ENCODE peak calls at places on chromosomes 2 and 18, in six cellular contexts. One of them, this sample, is unnamed.

GRCh38 chr2:238136820-238137537 is 1.5 kb upstream of the KLHL30 start:
- DNase-seq in 8988T: no peak
- DNase-seq in upper lobe of right lung: peak
- DNase-seq in activated T-cell treated with anti-CD3 and anti-CD28 coated beads, Interleukin-2, amount 50 U/mL, for 24 hours: no peak
- DNase-seq in ELF-1: peak
- DNase-seq in KG1: no peak
- DNase-seq in this sample: no peak

GRCh38 chr2:1586946-1587840 is 157.1 kb downstream of the PXDN start:
- DNase-seq in 8988T: no peak
- DNase-seq in upper lobe of right lung: peak
- DNase-seq in activated T-cell treated with anti-CD3 and anti-CD28 coated beads, Interleukin-2, amount 50 U/mL, for 24 hours: no peak
- DNase-seq in ELF-1: no peak
- DNase-seq in KG1: no peak
- DNase-seq in this sample: no peak

GRCh38 chr18:70840649-70841048 is 551.8 kb downstream of the SOCS6 start:
- DNase-seq in 8988T: no peak
- DNase-seq in upper lobe of right lung: no peak
- DNase-seq in activated T-cell treated with anti-CD3 and anti-CD28 coated beads, Interleukin-2, amount 50 U/mL, for 24 hours: no peak
- DNase-seq in ELF-1: no peak
- DNase-seq in KG1: no peak
- DNase-seq in this sample: no peak

GRCh38 chr2:224716921-224717320 is 756 bp upstream of the CCDC195 start:
- DNase-seq in 8988T: no peak
- DNase-seq in upper lobe of right lung: no peak
- DNase-seq in activated T-cell treated with anti-CD3 and anti-CD28 coated beads, Interleukin-2, amount 50 U/mL, for 24 hours: no peak
- DNase-seq in ELF-1: no peak
- DNase-seq in KG1: no peak
- DNase-seq in this sample: no peak

GRCh38 chr2:80545420-80546192 is 241.1 kb upstream of the LRRTM1 start:
- DNase-seq in 8988T: no peak
- DNase-seq in upper lobe of right lung: no peak
- DNase-seq in activated T-cell treated with anti-CD3 and anti-CD28 coated beads, Interleukin-2, amount 50 U/mL, for 24 hours: no peak
- DNase-seq in ELF-1: peak
- DNase-seq in KG1: no peak
- DNase-seq in this sample: no peak

GRCh38 chr2:176390276-176390675 is 121.0 kb downstream of the MTX2 start:
- DNase-seq in 8988T: no peak
- DNase-seq in upper lobe of right lung: no peak
- DNase-seq in activated T-cell treated with anti-CD3 and anti-CD28 coated beads, Interleukin-2, amount 50 U/mL, for 24 hours: no peak
- DNase-seq in ELF-1: no peak
- DNase-seq in KG1: no peak
- DNase-seq in this sample: no peak

GRCh38 chr2:46485002-46485401 is 5.6 kb downstream of the TMEM247 start:
- DNase-seq in 8988T: no peak
- DNase-seq in upper lobe of right lung: peak
- DNase-seq in activated T-cell treated with anti-CD3 and anti-CD28 coated beads, Interleukin-2, amount 50 U/mL, for 24 hours: no peak
- DNase-seq in ELF-1: no peak
- DNase-seq in KG1: no peak
- DNase-seq in this sample: no peak

GRCh38 chr18:32612651-32613050 is 142.0 kb upstream of the GAREM1 start:
- DNase-seq in 8988T: no peak
- DNase-seq in upper lobe of right lung: no peak
- DNase-seq in activated T-cell treated with anti-CD3 and anti-CD28 coated beads, Interleukin-2, amount 50 U/mL, for 24 hours: no peak
- DNase-seq in ELF-1: no peak
- DNase-seq in KG1: no peak
- DNase-seq in this sample: no peak

GRCh38 chr2:96271995-96272394 is 6.0 kb downstream of the CIAO1 start:
- DNase-seq in 8988T: no peak
- DNase-seq in upper lobe of right lung: no peak
- DNase-seq in activated T-cell treated with anti-CD3 and anti-CD28 coated beads, Interleukin-2, amount 50 U/mL, for 24 hours: no peak
- DNase-seq in ELF-1: no peak
- DNase-seq in KG1: no peak
- DNase-seq in this sample: no peak

GRCh38 chr2:108640731-108641130 is 78.6 kb upstream of the RANBP2 start:
- DNase-seq in 8988T: no peak
- DNase-seq in upper lobe of right lung: no peak
- DNase-seq in activated T-cell treated with anti-CD3 and anti-CD28 coated beads, Interleukin-2, amount 50 U/mL, for 24 hours: no peak
- DNase-seq in ELF-1: no peak
- DNase-seq in KG1: no peak
- DNase-seq in this sample: no peak

GRCh38 chr2:157894694-157895450 is 18.7 kb upstream of the ACVR1 start:
- DNase-seq in 8988T: no peak
- DNase-seq in upper lobe of right lung: no peak
- DNase-seq in activated T-cell treated with anti-CD3 and anti-CD28 coated beads, Interleukin-2, amount 50 U/mL, for 24 hours: no peak
- DNase-seq in ELF-1: no peak
- DNase-seq in KG1: no peak
- DNase-seq in this sample: no peak

GRCh38 chr18:44393406-44393805 is 287.3 kb upstream of the SETBP1 start:
- DNase-seq in 8988T: no peak
- DNase-seq in upper lobe of right lung: no peak
- DNase-seq in activated T-cell treated with anti-CD3 and anti-CD28 coated beads, Interleukin-2, amount 50 U/mL, for 24 hours: no peak
- DNase-seq in ELF-1: no peak
- DNase-seq in KG1: no peak
- DNase-seq in this sample: no peak